ENCODE peak calls at places on chromosome 6, in ten cellular contexts. X, M, A, U, C, K, O, F, V and T are unnamed samples.

GRCh38 chr6:140441256-140441655 is 1066.8 kb upstream of the CITED2 start:
- DNase-seq in U (peak; percentile 38), V (peak; percentile 30), F (peak; percentile 66), K (peak; percentile 70), M (no peak), C (peak; percentile 90), O (no peak), A (no peak), X (no peak), T (no peak)

GRCh38 chr6:25215881-25216280 is 63.3 kb upstream of the CARMIL1 start:
- DNase-seq in F (no peak), C (no peak), V (no peak), X (no peak), M (no peak), U (no peak), K (no peak), A (no peak), O (no peak), T (no peak)

GRCh38 chr6:100446922-100447899 is 17.5 kb downstream of the SIM1 start:
- DNase-seq in C (peak; percentile 47), X (no peak), V (no peak), M (no peak), U (no peak), K (peak; percentile 51), F (no peak), A (no peak), O (no peak), T (no peak)

GRCh38 chr6:155188707-155189496 is 74.9 kb upstream of the CLDN20 start:
- DNase-seq in U (no peak), A (no peak), M (no peak), V (no peak), X (no peak), C (no peak), K (peak; percentile 97), O (no peak), F (no peak), T (no peak)

GRCh38 chr6:113858067-113858604 is 991 bp downstream of the MARCKS start:
- DNase-seq in M (no peak), O (no peak), U (peak; percentile 40), A (no peak), C (peak; percentile 64), F (peak; percentile 35), K (peak; percentile 69), V (no peak), X (peak; percentile 37), T (no peak)

GRCh38 chr6:8644306-8644705 is 209.0 kb upstream of the SLC35B3 start:
- DNase-seq in M (no peak), V (no peak), X (no peak), F (no peak), C (no peak), A (no peak), U (peak; percentile 19), O (no peak), K (no peak), T (no peak)

GRCh38 chr6:55704421-55704820 is 125.4 kb upstream of the HMGCLL1 start:
- DNase-seq in V (no peak), X (no peak), O (no peak), A (no peak), M (no peak), C (peak; percentile 3), U (no peak), F (no peak), K (peak; percentile 81), T (no peak)

GRCh38 chr6:138410048-138410735 is 6.2 kb downstream of the HEBP2 start:
- DNase-seq in M (no peak), A (peak; percentile 60), X (no peak), V (no peak), O (no peak), F (no peak), U (no peak), K (peak; percentile 72), C (no peak), T (no peak)

GRCh38 chr6:116268589-116269293 is 11.0 kb downstream of the TSPYL1 start:
- DNase-seq in K (peak; percentile 92), F (no peak), M (no peak), O (no peak), A (peak; percentile 56), X (no peak), V (peak; percentile 64), C (peak; percentile 85), U (peak; percentile 87), T (no peak)

GRCh38 chr6:36504982-36505381 is 42.3 kb downstream of the STK38 start:
- DNase-seq in A (no peak), M (no peak), U (no peak), K (no peak), C (no peak), V (no peak), F (no peak), O (no peak), X (no peak), T (no peak)

GRCh38 chr6:33827546-33828451 is 24.0 kb upstream of the MLN start:
- DNase-seq in V (no peak), F (no peak), X (no peak), K (no peak), A (no peak), O (no peak), M (no peak), C (no peak), U (no peak), T (no peak)